ENCODE peak calls at places on chromosomes 7 and 10, in eight cellular contexts. A, B, R, X, V, I, H and Z are unnamed samples.
A peak's percentile ranks its signal among the peaks of the same experiment; 100 is the strongest.

GRCh38 chr10:11353229-11353896 is 258.1 kb downstream of the USP6NL start:
- DNase-seq in H (no peak), V (no peak), I (peak; percentile 20), A (no peak), R (no peak), X (no peak), B (no peak), Z (peak; percentile 56)

GRCh38 chr7:112286294-112287086 is 80.0 kb downstream of the ZNF277 start:
- DNase-seq in H (no peak), I (peak; percentile 8), X (no peak), B (no peak), V (no peak), A (no peak), R (no peak), Z (no peak)

GRCh38 chr7:37448637-37449331 is at the start of gene ELMO1:
- DNase-seq in A (peak; percentile 93), B (peak; percentile 34), I (peak; percentile 89), X (peak; percentile 2), V (peak; percentile 70), R (peak; percentile 6), H (peak; percentile 21), Z (peak; percentile 96)

GRCh38 chr7:32586291-32587221 is 91.3 kb downstream of the AVL9 start:
- DNase-seq in B (no peak), R (peak; percentile 96), I (no peak), V (peak; percentile 88), X (peak; percentile 18), A (no peak), H (peak; percentile 21), Z (no peak)

GRCh38 chr10:115514895-115515294 is 421.7 kb downstream of the ATRNL1 start:
- DNase-seq in V (no peak), I (no peak), A (no peak), B (no peak), H (no peak), X (no peak), R (no peak), Z (no peak)

GRCh38 chr10:26169466-26169865 is 47.1 kb upstream of the GAD2 start:
- DNase-seq in A (peak; percentile 43), X (no peak), V (no peak), R (no peak), H (no peak), B (no peak), I (no peak), Z (no peak)

GRCh38 chr7:120077777-120078176 is 195.2 kb upstream of the KCND2 start:
- DNase-seq in A (no peak), I (no peak), H (no peak), R (no peak), V (no peak), B (no peak), X (no peak), Z (no peak)

GRCh38 chr10:75294518-75294865 is 58.7 kb upstream of the COMTD1 start:
- DNase-seq in V (peak; percentile 23), X (no peak), A (peak; percentile 31), I (no peak), R (no peak), H (no peak), B (no peak), Z (no peak)

GRCh38 chr7:158498443-158499108 is 89.0 kb downstream of the PTPRN2 start:
- DNase-seq in R (no peak), B (peak; percentile 59), H (no peak), X (no peak), I (no peak), V (no peak), A (no peak), Z (no peak)

GRCh38 chr10:59360605-59361515 is 1.5 kb downstream of the FAM13C start:
- DNase-seq in B (no peak), I (no peak), X (no peak), H (no peak), A (no peak), R (no peak), V (no peak), Z (no peak)

GRCh38 chr7:41346878-41347277 is 356.0 kb downstream of the INHBA start:
- DNase-seq in B (no peak), A (no peak), I (no peak), V (no peak), R (no peak), X (no peak), H (no peak), Z (no peak)

GRCh38 chr10:13352519-13352918 is 4.4 kb upstream of the SEPHS1 start:
- DNase-seq in I (peak; percentile 50), R (no peak), H (no peak), X (no peak), A (peak; percentile 78), B (peak; percentile 26), V (no peak), Z (peak; percentile 67)

GRCh38 chr10:97334370-97335175 is at the start of gene FRAT2:
- DNase-seq in B (peak; percentile 74), H (peak; percentile 90), I (peak; percentile 93), A (peak; percentile 94), R (peak; percentile 91), V (peak; percentile 96), X (peak; percentile 78), Z (peak; percentile 88)

GRCh38 chr10:34715511-34716187 is 99.4 kb downstream of the PARD3 start:
- DNase-seq in R (no peak), H (no peak), V (no peak), I (no peak), B (no peak), X (no peak), A (no peak), Z (no peak)
- H4K20me1 ChIP-seq in R (peaks cover 9% of the 10 kb centered on the region), H (peaks cover 8% of the 10 kb centered on the region), V (no peaks in the 10 kb centered on the region), I (no peaks in the 10 kb centered on the region), B (peaks cover 22% of the 10 kb centered on the region), X (peaks cover 32% of the 10 kb centered on the region), A (peaks cover 14% of the 10 kb centered on the region), Z (no peaks in the 10 kb centered on the region)

GRCh38 chr7:30703756-30704155 is 21.5 kb upstream of the CRHR2 start:
- DNase-seq in V (no peak), R (no peak), H (no peak), I (no peak), B (no peak), X (no peak), A (no peak), Z (no peak)

GRCh38 chr7:30705008-30705407 is 22.8 kb upstream of the CRHR2 start:
- DNase-seq in H (no peak), A (no peak), R (no peak), I (no peak), X (peak; percentile 2), B (no peak), V (no peak), Z (no peak)

GRCh38 chr7:30706316-30706715 is 24.1 kb upstream of the CRHR2 start:
- DNase-seq in V (no peak), H (no peak), I (no peak), X (no peak), B (no peak), R (no peak), A (no peak), Z (no peak)

GRCh38 chr7:30706865-30707264 is 24.6 kb upstream of the CRHR2 start:
- DNase-seq in R (no peak), B (no peak), A (no peak), V (no peak), X (no peak), I (no peak), H (no peak), Z (no peak)

DNA sequence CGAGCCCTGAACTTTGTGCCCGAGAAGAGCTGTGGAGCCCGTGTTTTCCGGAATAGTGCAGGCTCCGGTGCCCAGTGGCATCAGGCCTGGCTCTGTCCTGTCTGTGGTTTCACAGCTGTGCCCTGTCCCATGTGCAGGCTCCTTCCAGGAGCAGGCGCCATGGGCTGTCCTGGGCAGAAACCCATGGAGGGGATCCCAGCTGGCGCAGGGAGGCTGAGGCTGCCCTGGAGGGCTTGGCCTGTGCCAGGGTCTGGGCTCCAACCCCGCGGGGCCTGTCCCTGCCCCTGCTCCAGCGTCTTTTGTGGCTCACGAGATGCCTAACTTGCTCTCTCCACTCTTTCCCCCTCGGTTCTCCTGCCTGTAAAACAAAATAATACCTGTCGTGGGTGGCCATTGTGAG is 23.3 kb upstream of the CRHR2 start:
- DNase-seq in A (no peak), B (no peak), I (no peak), X (no peak), V (no peak), R (no peak), H (no peak), Z (no peak)
- H3K4me2 ChIP-seq in A (no peak overlapping the region), B (no peak overlapping the region), I (no peak overlapping the region), X (no peak overlapping the region), V (no peak overlapping the region), R (no peak overlapping the region), H (no peak overlapping the region), Z (no peak overlapping the region)

DNA sequence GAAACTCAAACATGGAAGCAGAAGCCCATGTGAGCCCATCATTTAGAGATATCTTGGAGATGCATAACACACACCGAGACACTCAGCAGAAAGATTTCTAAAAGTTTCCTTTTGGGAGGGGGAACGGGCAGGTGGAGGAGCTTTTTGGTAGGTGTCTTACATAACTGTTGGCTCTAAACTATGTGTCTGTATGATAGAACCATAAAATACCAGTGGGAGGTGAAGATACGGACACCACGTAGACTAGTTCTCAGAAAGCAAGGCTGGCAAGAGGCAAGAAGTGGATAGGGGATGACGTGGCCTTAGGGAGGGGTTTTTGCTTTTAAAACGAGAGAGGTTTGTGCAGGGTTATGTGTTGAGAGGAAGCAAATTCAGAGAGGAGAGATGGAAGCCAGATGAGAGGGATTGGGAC is 36.5 kb downstream of the IL15RA start:
- DNase-seq in I (no peak), A (no peak), R (no peak), V (peak; percentile 35), H (peak; percentile 59), B (no peak), X (no peak), Z (no peak)
- H4K20me1 ChIP-seq in I (no peaks in the 10 kb centered on the region), A (no peaks in the 10 kb centered on the region), R (no peaks in the 10 kb centered on the region), V (no peaks in the 10 kb centered on the region), H (no peaks in the 10 kb centered on the region), B (no peaks in the 10 kb centered on the region), X (no peaks in the 10 kb centered on the region), Z (no peaks in the 10 kb centered on the region)

GRCh38 chr10:77899690-77900089 is 26.9 kb downstream of the DLG5 start:
- DNase-seq in A (no peak), H (no peak), B (no peak), V (no peak), I (no peak), R (no peak), X (no peak), Z (no peak)

GRCh38 chr10:77901743-77902142 is 24.8 kb downstream of the DLG5 start:
- DNase-seq in H (no peak), X (no peak), B (no peak), A (no peak), R (no peak), I (no peak), V (no peak), Z (no peak)

GRCh38 chr10:77905086-77905735 is 21.3 kb downstream of the DLG5 start:
- DNase-seq in I (no peak), V (no peak), R (no peak), B (no peak), A (no peak), X (no peak), H (no peak), Z (no peak)

GRCh38 chr10:77904110-77904860 is 22.3 kb downstream of the DLG5 start:
- DNase-seq in H (no peak), A (no peak), X (no peak), R (no peak), I (no peak), V (no peak), B (no peak), Z (peak; percentile 55)

DNA sequence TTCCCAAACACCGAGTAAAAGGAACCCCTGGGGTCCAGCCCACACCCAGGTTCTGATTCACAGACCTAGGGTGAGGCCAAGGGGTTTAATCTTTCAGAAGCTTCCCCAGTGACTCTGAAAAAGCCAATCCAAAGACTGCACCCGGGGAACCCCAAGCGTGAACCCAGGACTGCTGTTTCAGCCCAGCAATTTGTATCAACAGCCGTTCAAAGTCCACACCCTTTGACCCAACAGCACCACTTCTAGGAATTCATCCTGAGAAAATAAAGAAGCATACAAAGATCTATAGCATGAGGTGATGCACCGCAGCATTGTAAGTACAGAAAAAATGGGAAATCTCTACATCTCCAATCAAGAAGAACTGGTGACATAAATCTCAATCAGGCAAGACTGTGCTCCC is 24.4 kb downstream of the DLG5 start:
- DNase-seq in X (no peak), B (no peak), A (no peak), H (no peak), I (no peak), V (no peak), R (no peak), Z (no peak)
- H3K4me2 ChIP-seq in X (no peak overlapping the region), B (peak overlapping the region; percentile 34), A (no peak overlapping the region), H (no peak overlapping the region), I (no peak overlapping the region), V (no peak overlapping the region), R (no peak overlapping the region), Z (no peak overlapping the region)